ENCODE peak calls at places on chromosomes 3 and 15, in seven cellular contexts. S is frontal cortex, X is omental fat pad, F is neuronal stem cell, N is PC-3, I is psoas muscle, P is coronary artery. K is an unnamed sample.

GRCh38 chr15:100264994-100265640 is 76.7 kb downstream of the ADAMTS17 start:
- DNase-seq in N (no peak), X (no peak), S (no peak), F (no peak), P (no peak), I (no peak), K (no peak)

GRCh38 chr3:15220661-15221060 is 14.6 kb downstream of the CAPN7 start:
- DNase-seq in N (no peak), I (no peak), P (no peak), X (no peak), S (no peak), F (no peak), K (no peak)

GRCh38 chr3:13896473-13897154 is 16.7 kb upstream of the WNT7A start:
- DNase-seq in X (no peak), N (peak), S (no peak), P (peak), I (no peak), F (peak), K (no peak)

GRCh38 chr3:128281461-128282367 is 128.4 kb downstream of the EEFSEC start:
- DNase-seq in P (peak), I (no peak), S (no peak), F (no peak), N (no peak), X (no peak), K (no peak)

GRCh38 chr15:95295905-95296618 is 1034.4 kb upstream of the NR2F2 start:
- DNase-seq in N (no peak), S (no peak), I (no peak), F (no peak), X (no peak), P (no peak), K (no peak)

GRCh38 chr15:56568466-56569167 is 103.7 kb upstream of the MNS1 start:
- DNase-seq in P (no peak), F (no peak), I (no peak), X (no peak), S (no peak), N (no peak), K (no peak)

GRCh38 chr3:184559336-184559735 is 2.2 kb upstream of the EPHB3 start:
- DNase-seq in X (no peak), F (no peak), P (no peak), S (no peak), I (no peak), N (peak), K (peak)

GRCh38 chr3:7456376-7456775 is 595.5 kb downstream of the GRM7 start:
- DNase-seq in N (no peak), X (no peak), I (no peak), F (no peak), S (no peak), P (no peak), K (no peak)

GRCh38 chr3:177150970-177151627 is 46.2 kb downstream of the TBL1XR1 start:
- DNase-seq in N (peak), F (no peak), X (no peak), I (no peak), S (no peak), P (no peak), K (no peak)

K was measured in aorta.